ENCODE peak calls at places on chromosome 21, in nine cellular contexts. One of them, this sample, is unnamed.

GRCh38 chr21:38486221-38486620 is 12.1 kb downstream of the ERG start:
- DNase-seq in right lobe of liver: no peak
- DNase-seq in psoas muscle: no peak
- DNase-seq in bronchial epithelial cell: peak; percentile 99
- DNase-seq in GM10248: no peak
- DNase-seq in heart left ventricle: peak; percentile 55
- DNase-seq in GM12878: no peak
- DNase-seq in BJ: no peak
- DNase-seq in endothelial cell: no peak
- DNase-seq in this sample: no peak

GRCh38 chr21:45559216-45560105 is 17.2 kb upstream of the SLC19A1 start:
- DNase-seq in endothelial cell: no peak
- DNase-seq in bronchial epithelial cell: no peak
- DNase-seq in GM10248: no peak
- DNase-seq in BJ: no peak
- DNase-seq in GM12878: no peak
- DNase-seq in psoas muscle: peak; percentile 36
- DNase-seq in right lobe of liver: peak; percentile 39
- DNase-seq in heart left ventricle: peak; percentile 11
- DNase-seq in this sample: no peak

GRCh38 chr21:33455858-33456446 is 23.8 kb downstream of the TMEM50B start:
- DNase-seq in GM10248: no peak
- DNase-seq in psoas muscle: no peak
- DNase-seq in heart left ventricle: no peak
- DNase-seq in bronchial epithelial cell: no peak
- DNase-seq in endothelial cell: no peak
- DNase-seq in GM12878: no peak
- DNase-seq in right lobe of liver: peak; percentile 25
- DNase-seq in BJ: no peak
- DNase-seq in this sample: no peak

GRCh38 chr21:38295997-38296764 is 39.4 kb downstream of the KCNJ15 start:
- DNase-seq in right lobe of liver: peak; percentile 51
- DNase-seq in GM12878: no peak
- DNase-seq in BJ: no peak
- DNase-seq in endothelial cell: peak; percentile 15
- DNase-seq in bronchial epithelial cell: no peak
- DNase-seq in psoas muscle: no peak
- DNase-seq in heart left ventricle: no peak
- DNase-seq in GM10248: no peak
- DNase-seq in this sample: no peak

GRCh38 chr21:29342394-29342957 is 43.8 kb downstream of the BACH1 start:
- DNase-seq in endothelial cell: no peak
- DNase-seq in bronchial epithelial cell: peak; percentile 95
- DNase-seq in GM10248: peak; percentile 50
- DNase-seq in psoas muscle: peak; percentile 94
- DNase-seq in BJ: peak; percentile 69
- DNase-seq in right lobe of liver: peak; percentile 55
- DNase-seq in heart left ventricle: peak; percentile 76
- DNase-seq in GM12878: peak; percentile 32
- DNase-seq in this sample: no peak

GRCh38 chr21:40191196-40191595 is 324.0 kb downstream of the PCP4 start:
- DNase-seq in GM12878: no peak
- DNase-seq in psoas muscle: no peak
- DNase-seq in GM10248: no peak
- DNase-seq in BJ: no peak
- DNase-seq in heart left ventricle: no peak
- DNase-seq in endothelial cell: no peak
- DNase-seq in right lobe of liver: no peak
- DNase-seq in bronchial epithelial cell: no peak
- DNase-seq in this sample: no peak

GRCh38 chr21:42373908-42374455 is 7.6 kb upstream of the TFF1 start:
- DNase-seq in BJ: no peak
- DNase-seq in GM12878: no peak
- DNase-seq in bronchial epithelial cell: no peak
- DNase-seq in heart left ventricle: no peak
- DNase-seq in right lobe of liver: no peak
- DNase-seq in GM10248: no peak
- DNase-seq in endothelial cell: no peak
- DNase-seq in psoas muscle: no peak
- DNase-seq in this sample: no peak

GRCh38 chr21:20276377-20276776 is 721.8 kb upstream of the NCAM2 start:
- DNase-seq in right lobe of liver: no peak
- DNase-seq in endothelial cell: no peak
- DNase-seq in GM10248: no peak
- DNase-seq in psoas muscle: no peak
- DNase-seq in GM12878: no peak
- DNase-seq in BJ: no peak
- DNase-seq in bronchial epithelial cell: no peak
- DNase-seq in heart left ventricle: no peak
- DNase-seq in this sample: no peak

GRCh38 chr21:37551406-37552355 is 185.1 kb downstream of the DYRK1A start:
- DNase-seq in BJ: no peak
- DNase-seq in heart left ventricle: no peak
- DNase-seq in bronchial epithelial cell: no peak
- DNase-seq in psoas muscle: peak; percentile 92
- DNase-seq in GM10248: no peak
- DNase-seq in right lobe of liver: peak; percentile 36
- DNase-seq in endothelial cell: no peak
- DNase-seq in GM12878: no peak
- DNase-seq in this sample: peak; percentile 29

GRCh38 chr21:42590431-42591131 is 62.8 kb upstream of the PDE9A start:
- DNase-seq in BJ: no peak
- DNase-seq in GM12878: no peak
- DNase-seq in psoas muscle: no peak
- DNase-seq in heart left ventricle: no peak
- DNase-seq in bronchial epithelial cell: no peak
- DNase-seq in right lobe of liver: no peak
- DNase-seq in GM10248: peak; percentile 23
- DNase-seq in endothelial cell: no peak
- DNase-seq in this sample: no peak

GRCh38 chr21:16424331-16424749 is 694.6 kb downstream of the USP25 start:
- DNase-seq in psoas muscle: no peak
- DNase-seq in endothelial cell: no peak
- DNase-seq in BJ: no peak
- DNase-seq in GM12878: no peak
- DNase-seq in bronchial epithelial cell: peak; percentile 60
- DNase-seq in right lobe of liver: no peak
- DNase-seq in heart left ventricle: no peak
- DNase-seq in GM10248: no peak
- DNase-seq in this sample: no peak

GRCh38 chr21:33419538-33420123 is 16.4 kb downstream of the IFNGR2 start:
- DNase-seq in endothelial cell: no peak
- DNase-seq in GM10248: no peak
- DNase-seq in BJ: no peak
- DNase-seq in right lobe of liver: no peak
- DNase-seq in psoas muscle: no peak
- DNase-seq in heart left ventricle: peak; percentile 67
- DNase-seq in GM12878: no peak
- DNase-seq in bronchial epithelial cell: no peak
- DNase-seq in this sample: no peak

GRCh38 chr21:42097860-42098259 is 26.7 kb downstream of the UMODL1 start:
- DNase-seq in psoas muscle: no peak
- DNase-seq in bronchial epithelial cell: peak; percentile 93
- DNase-seq in GM12878: no peak
- DNase-seq in endothelial cell: peak; percentile 25
- DNase-seq in right lobe of liver: no peak
- DNase-seq in GM10248: no peak
- DNase-seq in heart left ventricle: peak; percentile 65
- DNase-seq in BJ: peak; percentile 91
- DNase-seq in this sample: no peak

GRCh38 chr21:15241997-15242767 is 177.4 kb upstream of the NRIP1 start:
- DNase-seq in heart left ventricle: no peak
- DNase-seq in endothelial cell: no peak
- DNase-seq in BJ: no peak
- DNase-seq in psoas muscle: no peak
- DNase-seq in GM10248: no peak
- DNase-seq in right lobe of liver: no peak
- DNase-seq in bronchial epithelial cell: peak; percentile 57
- DNase-seq in GM12878: no peak
- DNase-seq in this sample: no peak

GRCh38 chr21:15408089-15408488 is 321.7 kb upstream of the USP25 start:
- DNase-seq in heart left ventricle: no peak
- DNase-seq in psoas muscle: no peak
- DNase-seq in endothelial cell: no peak
- DNase-seq in bronchial epithelial cell: no peak
- DNase-seq in BJ: no peak
- DNase-seq in GM12878: no peak
- DNase-seq in right lobe of liver: no peak
- DNase-seq in GM10248: peak; percentile 26
- DNase-seq in this sample: no peak

GRCh38 chr21:45601551-45601950 is 42.0 kb upstream of the PCBP3 start:
- DNase-seq in psoas muscle: no peak
- DNase-seq in endothelial cell: no peak
- DNase-seq in heart left ventricle: no peak
- DNase-seq in BJ: no peak
- DNase-seq in right lobe of liver: no peak
- DNase-seq in bronchial epithelial cell: no peak
- DNase-seq in GM12878: no peak
- DNase-seq in GM10248: no peak
- DNase-seq in this sample: no peak

GRCh38 chr21:35764077-35764476 is 296.2 kb downstream of the SETD4 start:
- DNase-seq in bronchial epithelial cell: no peak
- DNase-seq in right lobe of liver: no peak
- DNase-seq in GM12878: no peak
- DNase-seq in heart left ventricle: no peak
- DNase-seq in psoas muscle: no peak
- DNase-seq in BJ: no peak
- DNase-seq in GM10248: no peak
- DNase-seq in endothelial cell: no peak
- DNase-seq in this sample: no peak
- TF ChIP-seq CTCF in bronchial epithelial cell: no peak
- TF ChIP-seq CTCF in right lobe of liver: no peak
- TF ChIP-seq CTCF in GM12878: no peak
- TF ChIP-seq CTCF in heart left ventricle: no peak
- TF ChIP-seq CTCF in psoas muscle: no peak
- TF ChIP-seq CTCF in BJ: no peak
- TF ChIP-seq CTCF in GM10248: no peak
- TF ChIP-seq CTCF in endothelial cell: no peak
- TF ChIP-seq CTCF in this sample: no peak

DNA sequence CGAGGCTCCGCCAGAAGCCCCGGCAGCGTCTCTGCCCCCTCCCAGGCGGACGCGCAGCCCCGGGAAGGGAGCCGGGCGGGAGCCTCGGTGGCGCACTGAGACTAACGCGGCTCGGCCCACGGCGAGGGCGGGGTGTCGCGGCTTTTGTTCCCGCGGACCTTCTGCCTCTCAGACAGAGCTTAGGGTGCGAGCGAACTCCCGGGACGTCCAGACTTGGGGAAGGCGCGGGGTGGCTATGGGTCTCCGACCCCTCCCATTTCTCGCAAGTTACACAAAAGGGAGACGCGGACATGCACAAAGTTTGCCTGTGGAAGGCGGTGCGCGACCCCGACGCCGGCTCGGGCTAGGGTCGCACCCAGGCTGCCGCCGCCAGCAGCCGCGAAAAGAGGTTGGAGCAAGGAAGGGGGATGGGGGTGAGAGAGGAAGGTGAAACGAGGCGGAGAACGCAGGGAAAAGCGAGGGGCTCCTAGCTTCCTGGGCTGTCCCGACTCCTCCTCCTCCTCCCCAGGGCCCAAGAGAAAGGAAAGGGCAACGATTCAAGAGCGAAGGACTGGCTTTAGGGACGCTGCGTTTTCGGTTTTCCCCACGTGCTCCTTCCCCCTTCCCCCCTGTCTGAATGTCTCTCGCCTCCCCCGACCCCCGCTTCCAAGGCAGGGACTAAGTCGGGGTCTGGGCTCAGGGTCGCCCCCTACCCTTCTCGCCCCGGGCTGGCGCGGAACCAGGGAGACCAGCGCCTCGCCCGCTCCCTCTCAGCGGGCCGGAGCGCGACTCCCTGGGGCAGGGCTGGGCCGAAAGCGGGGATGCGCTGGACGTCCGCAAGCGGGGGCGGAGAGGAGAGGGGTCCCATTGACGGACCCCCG is 729 bp downstream of the APP start:
- DNase-seq in GM12878: no peak
- DNase-seq in BJ: no peak
- DNase-seq in psoas muscle: peak; percentile 71
- DNase-seq in heart left ventricle: peak; percentile 68
- DNase-seq in bronchial epithelial cell: no peak
- DNase-seq in right lobe of liver: peak; percentile 70
- DNase-seq in GM10248: peak; percentile 61
- DNase-seq in endothelial cell: peak; percentile 52
- DNase-seq in this sample: peak; percentile 49
- TF ChIP-seq CTCF in GM12878: no peak
- TF ChIP-seq CTCF in BJ: no peak
- TF ChIP-seq CTCF in psoas muscle: no peak
- TF ChIP-seq CTCF in heart left ventricle: no peak
- TF ChIP-seq CTCF in bronchial epithelial cell: no peak
- TF ChIP-seq CTCF in right lobe of liver: no peak
- TF ChIP-seq CTCF in GM10248: no peak
- TF ChIP-seq CTCF in endothelial cell: no peak
- TF ChIP-seq CTCF in this sample: no peak

DNA sequence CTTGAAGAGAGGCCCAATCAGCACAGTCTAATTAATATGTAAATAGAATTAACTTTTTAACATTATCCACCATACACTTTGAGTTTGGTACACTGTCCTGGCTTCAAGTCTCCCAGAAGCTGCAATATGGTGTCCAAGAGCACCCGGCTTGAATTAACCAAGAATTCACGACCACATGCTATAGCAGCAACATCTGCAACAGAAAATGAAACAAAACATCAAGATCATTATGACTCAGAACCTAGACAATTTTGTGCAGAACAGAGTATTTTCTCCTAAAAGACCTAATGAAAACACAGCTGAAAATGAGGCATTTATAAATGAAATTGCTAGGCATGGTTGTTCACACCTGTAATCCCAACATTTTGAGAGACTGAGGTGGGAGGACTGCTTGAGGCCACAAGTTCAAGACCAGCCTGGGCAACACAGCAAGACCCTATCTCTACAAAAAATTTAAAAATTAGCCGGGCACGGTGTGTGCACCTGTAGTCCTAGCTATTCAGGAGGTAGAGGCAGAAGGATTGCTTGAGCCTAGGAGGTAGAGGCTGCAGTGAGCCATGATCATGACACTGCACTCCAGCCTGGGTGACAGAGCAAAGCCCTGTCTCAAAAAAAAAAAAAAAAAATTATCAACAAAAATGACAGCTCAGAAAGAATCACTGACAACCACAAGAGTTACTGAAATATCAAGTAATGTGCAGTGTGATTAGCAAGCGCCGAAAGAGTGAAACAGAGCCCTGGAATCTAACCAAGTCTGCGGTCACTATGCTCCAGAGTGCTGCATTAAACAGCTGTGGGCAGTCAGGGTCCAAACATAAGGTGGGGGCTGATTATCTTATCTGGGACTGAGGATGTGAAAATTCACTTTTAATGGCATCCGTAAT is 45.3 kb downstream of the HSF2BP start:
- DNase-seq in psoas muscle: no peak
- DNase-seq in endothelial cell: no peak
- DNase-seq in right lobe of liver: no peak
- DNase-seq in heart left ventricle: no peak
- DNase-seq in bronchial epithelial cell: no peak
- DNase-seq in BJ: no peak
- DNase-seq in GM12878: peak; percentile 45
- DNase-seq in GM10248: peak; percentile 61
- DNase-seq in this sample: no peak
- TF ChIP-seq CTCF in psoas muscle: no peak
- TF ChIP-seq CTCF in endothelial cell: no peak
- TF ChIP-seq CTCF in right lobe of liver: no peak
- TF ChIP-seq CTCF in heart left ventricle: no peak
- TF ChIP-seq CTCF in bronchial epithelial cell: no peak
- TF ChIP-seq CTCF in BJ: no peak
- TF ChIP-seq CTCF in GM12878: no peak
- TF ChIP-seq CTCF in GM10248: no peak
- TF ChIP-seq CTCF in this sample: no peak

GRCh38 chr21:31777857-31778256 is 45.9 kb upstream of the SCAF4 start:
- DNase-seq in right lobe of liver: no peak
- DNase-seq in heart left ventricle: no peak
- DNase-seq in GM12878: no peak
- DNase-seq in psoas muscle: no peak
- DNase-seq in BJ: no peak
- DNase-seq in bronchial epithelial cell: no peak
- DNase-seq in GM10248: no peak
- DNase-seq in endothelial cell: no peak
- DNase-seq in this sample: no peak
- TF ChIP-seq CTCF in right lobe of liver: no peak
- TF ChIP-seq CTCF in heart left ventricle: no peak
- TF ChIP-seq CTCF in GM12878: no peak
- TF ChIP-seq CTCF in psoas muscle: no peak
- TF ChIP-seq CTCF in BJ: no peak
- TF ChIP-seq CTCF in bronchial epithelial cell: no peak
- TF ChIP-seq CTCF in GM10248: no peak
- TF ChIP-seq CTCF in endothelial cell: no peak
- TF ChIP-seq CTCF in this sample: no peak

This sample was measured in progenitor cell of endocrine pancreas.